ENCODE peak calls at places on chromosome 1, in seven cellular contexts. U is SK-N-SH, C is HCT116, K is HepG2, E is K562, N is H1, Z is GM12878. T is an unnamed sample.

GRCh38 chr1:212605441-212605976 is 3.1 kb upstream of the ATF3 start:
- DNase-seq in C (no peak), E (no peak), K (no peak), U (no peak), N (no peak), Z (no peak), T (peak; percentile 34)

GRCh38 chr1:30600706-30601105 is 122.7 kb downstream of the MATN1 start:
- DNase-seq in N (no peak), E (no peak), C (no peak), K (no peak), U (no peak), Z (no peak), T (no peak)

GRCh38 chr1:92808353-92808752 is 23.4 kb upstream of the EVI5 start:
- DNase-seq in C (no peak), Z (no peak), U (no peak), K (no peak), N (no peak), E (no peak), T (no peak)

GRCh38 chr1:106700151-106700550 is 356.3 kb upstream of the PRMT6 start:
- DNase-seq in K (no peak), E (no peak), U (no peak), N (no peak), C (no peak), Z (no peak), T (no peak)

GRCh38 chr1:19465650-19466049 is 19.7 kb downstream of the CAPZB start:
- DNase-seq in E (no peak), N (no peak), C (no peak), Z (no peak), U (no peak), K (no peak), T (no peak)

GRCh38 chr1:154867841-154868610 is 2.1 kb downstream of the KCNN3 start:
- DNase-seq in N (no peak), E (no peak), K (no peak), Z (no peak), U (no peak), C (no peak), T (no peak)

GRCh38 chr1:44377925-44378784 is 23.1 kb upstream of the ERI3 start:
- DNase-seq in E (peak; percentile 74), U (peak; percentile 43), N (peak; percentile 77), Z (no peak), C (peak; percentile 32), K (peak; percentile 67), T (peak; percentile 55)

GRCh38 chr1:152718238-152718637 is 10.3 kb downstream of the LCE4A start:
- DNase-seq in K (no peak), U (no peak), E (no peak), Z (no peak), N (no peak), C (no peak), T (no peak)

GRCh38 chr1:53373246-53373645 is 45.4 kb upstream of the LRP8 start:
- DNase-seq in Z (no peak), C (no peak), K (no peak), U (no peak), N (no peak), E (no peak), T (no peak)

GRCh38 chr1:84412316-84412942 is 14.1 kb downstream of the DNASE2B start:
- DNase-seq in K (no peak), C (no peak), U (no peak), E (no peak), N (no peak), Z (no peak), T (no peak)

GRCh38 chr1:185157599-185158469 is 867 bp downstream of the SWT1 start:
- DNase-seq in U (no peak), K (no peak), E (no peak), Z (no peak), N (no peak), C (no peak), T (no peak)

GRCh38 chr1:31064685-31065309 is 720 bp downstream of the PUM1 start:
- DNase-seq in E (peak; percentile 75), C (no peak), K (peak; percentile 33), Z (no peak), N (no peak), U (peak; percentile 37), T (peak; percentile 30)

GRCh38 chr1:24300971-24301370 is 18.2 kb upstream of the GRHL3 start:
- DNase-seq in E (no peak), N (no peak), U (no peak), Z (no peak), C (no peak), K (no peak), T (no peak)

GRCh38 chr1:2921970-2922686 is 99.1 kb upstream of the ACTRT2 start:
- DNase-seq in E (peak; percentile 34), C (peak; percentile 4), Z (no peak), N (no peak), K (no peak), U (peak; percentile 63), T (peak; percentile 17)
- TF ChIP-seq JUND in E (no peak), C (no peak), Z (no peak), N (no peak), K (no peak), U (no peak), T (no peak)

GRCh38 chr1:205832326-205832751 is 17.6 kb downstream of the PM20D1 start:
- DNase-seq in C (no peak), N (peak; percentile 13), K (no peak), U (no peak), Z (no peak), E (peak; percentile 41), T (no peak)

GRCh38 chr1:205842177-205842576 is 7.8 kb downstream of the PM20D1 start:
- DNase-seq in U (peak; percentile 53), E (no peak), C (no peak), Z (no peak), K (no peak), N (no peak), T (no peak)

GRCh38 chr1:205840524-205840923 is 9.4 kb downstream of the PM20D1 start:
- DNase-seq in K (no peak), C (no peak), E (no peak), Z (no peak), N (no peak), U (no peak), T (no peak)

GRCh38 chr1:205834751-205835150 is 15.2 kb downstream of the PM20D1 start:
- DNase-seq in E (no peak), Z (no peak), U (no peak), N (no peak), K (no peak), C (no peak), T (no peak)

DNA sequence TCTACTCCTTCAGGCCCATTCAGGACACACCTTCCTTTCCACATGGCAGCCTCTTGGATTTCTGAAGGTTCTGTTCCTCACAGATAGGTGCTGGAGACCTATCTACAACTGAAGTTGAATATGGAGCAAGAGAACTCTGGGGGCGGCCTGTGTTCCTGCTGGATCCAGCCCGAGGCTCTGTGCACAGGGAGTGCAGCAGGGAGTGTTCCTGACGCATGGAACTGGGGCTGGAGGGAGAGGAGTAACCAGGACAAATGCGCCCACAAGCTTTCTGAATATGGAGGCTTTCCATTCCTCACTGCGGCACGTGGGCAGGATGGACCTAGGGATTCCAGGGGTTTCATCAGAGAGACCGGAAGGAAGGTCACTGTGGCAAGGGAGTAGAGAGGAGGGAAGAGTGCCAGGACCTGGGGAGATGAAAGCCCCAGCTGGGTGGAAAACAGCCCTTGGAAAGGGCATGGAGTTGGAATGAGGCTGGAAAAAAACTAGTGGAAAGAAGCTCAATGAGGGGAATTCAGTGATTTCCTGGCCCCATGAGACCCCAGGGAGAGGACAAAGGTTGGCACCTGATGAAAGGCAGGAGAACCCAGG is 12.5 kb downstream of the PM20D1 start:
- DNase-seq in N (peak; percentile 20), E (no peak), K (no peak), Z (no peak), U (no peak), C (no peak), T (no peak)
- TF ChIP-seq JUND in N (no peak), E (no peak), K (no peak), Z (no peak), U (no peak), C (no peak), T (no peak)

GRCh38 chr1:232383455-232384074 is 246.4 kb downstream of the SIPA1L2 start:
- DNase-seq in C (peak; percentile 22), U (no peak), E (no peak), N (no peak), K (no peak), Z (no peak), T (no peak)

GRCh38 chr1:232386294-232386693 is 243.6 kb downstream of the SIPA1L2 start:
- DNase-seq in C (no peak), U (no peak), K (no peak), E (no peak), Z (no peak), N (no peak), T (no peak)

GRCh38 chr1:232386721-232387510 is 243.0 kb downstream of the SIPA1L2 start:
- DNase-seq in C (no peak), N (no peak), U (no peak), K (no peak), E (no peak), Z (no peak), T (no peak)

GRCh38 chr1:232384172-232384571 is 245.8 kb downstream of the SIPA1L2 start:
- DNase-seq in C (no peak), K (no peak), N (no peak), Z (no peak), U (no peak), E (no peak), T (no peak)

GRCh38 chr1:232385221-232385620 is 244.7 kb downstream of the SIPA1L2 start:
- DNase-seq in U (no peak), N (no peak), Z (no peak), C (no peak), E (no peak), K (no peak), T (no peak)
- TF ChIP-seq JUND in U (no peak), N (no peak), Z (no peak), C (no peak), E (no peak), K (no peak), T (no peak)

GRCh38 chr1:207938016-207938415 is 27.1 kb upstream of the CD34 start:
- DNase-seq in E (no peak), U (no peak), K (peak; percentile 67), N (no peak), C (no peak), Z (no peak), T (peak; percentile 41)
- TF ChIP-seq JUND in E (no peak), U (no peak), K (no peak), N (no peak), C (no peak), Z (no peak), T (no peak)